ENCODE peak calls at places on chromosomes 6 and 20, in seven cellular contexts. B is pancreas; E is K562; L is mesendoderm; H is body of pancreas; Z is CD8-positive, alpha-beta memory T cell; J is GM23248. T is an unnamed sample.
A peak's percentile ranks its signal among the peaks of the same experiment; 100 is the strongest.

GRCh38 chr20:18571009-18571408 is 3.8 kb downstream of the SMIM26 start:
- DNase-seq in H (no peak), Z (no peak), L (no peak), J (no peak), E (no peak), B (no peak), T (no peak)

GRCh38 chr6:169975286-169975685 is 223.9 kb downstream of the ERMARD start:
- DNase-seq in H (no peak), J (no peak), B (peak; percentile 35), Z (no peak), E (no peak), L (no peak), T (peak; percentile 56)

GRCh38 chr6:142624978-142625715 is 319.8 kb downstream of the HIVEP2 start:
- DNase-seq in E (no peak), J (no peak), H (no peak), L (no peak), B (no peak), Z (no peak), T (no peak)

GRCh38 chr6:52984247-52984646 is 10.8 kb downstream of the GSTA4 start:
- DNase-seq in E (no peak), Z (peak; percentile 71), H (no peak), L (no peak), B (no peak), J (peak; percentile 9), T (no peak)

GRCh38 chr6:133169901-133170300 is 71.3 kb upstream of the EYA4 start:
- DNase-seq in L (no peak), J (no peak), Z (no peak), H (no peak), B (no peak), E (no peak), T (no peak)

GRCh38 chr6:31634131-31634530 is 13.6 kb downstream of the PRRC2A start:
- DNase-seq in B (no peak), Z (no peak), L (no peak), J (peak; percentile 37), H (no peak), E (no peak), T (no peak)

GRCh38 chr6:37137201-37137880 is 32.6 kb upstream of the PIM1 start:
- DNase-seq in E (no peak), B (no peak), L (peak; percentile 100), J (peak; percentile 97), Z (peak; percentile 51), H (peak; percentile 32), T (no peak)

GRCh38 chr6:134267917-134268361 is 50.0 kb downstream of the SGK1 start:
- DNase-seq in H (no peak), B (no peak), E (no peak), L (peak; percentile 60), J (no peak), Z (no peak), T (no peak)

GRCh38 chr20:14712302-14712739 is 374.9 kb upstream of the FLRT3 start:
- DNase-seq in E (no peak), H (peak; percentile 14), J (peak; percentile 41), Z (no peak), B (no peak), L (peak; percentile 93), T (no peak)

GRCh38 chr6:57974653-57975052 is 657.2 kb downstream of the PRIM2 start:
- DNase-seq in Z (no peak), J (no peak), L (no peak), E (peak; percentile 5), B (no peak), H (no peak), T (no peak)

GRCh38 chr6:138038148-138038870 is 68.9 kb downstream of the PERP start:
- DNase-seq in B (no peak), H (no peak), J (no peak), E (no peak), L (no peak), Z (no peak), T (no peak)

GRCh38 chr20:3744806-3745685 is 12.6 kb downstream of the HSPA12B start:
- DNase-seq in L (peak; percentile 98), B (peak; percentile 82), J (peak; percentile 32), H (peak; percentile 85), E (peak; percentile 97), Z (peak; percentile 74), T (peak; percentile 86)

GRCh38 chr6:16764188-16764950 is 3.1 kb upstream of the ATXN1 start:
- DNase-seq in L (peak; percentile 33), E (no peak), J (peak; percentile 75), H (no peak), Z (no peak), B (no peak), T (no peak)

GRCh38 chr20:37346232-37346525 is 239 bp downstream of the SRC start:
- DNase-seq in E (no peak), H (no peak), Z (no peak), L (no peak), J (peak; percentile 58), B (no peak), T (no peak)

GRCh38 chr6:138856654-138857053 is 60.8 kb downstream of the ECT2L start:
- DNase-seq in E (no peak), J (peak; percentile 16), Z (no peak), H (no peak), L (no peak), B (no peak), T (no peak)

GRCh38 chr6:1247058-1247457 is 64.8 kb upstream of the FOXQ1 start:
- DNase-seq in L (no peak), Z (no peak), J (no peak), E (no peak), B (no peak), H (no peak), T (no peak)

GRCh38 chr6:139135578-139136545 is 982 bp downstream of the HECA start:
- DNase-seq in J (peak; percentile 64), Z (peak; percentile 80), B (peak; percentile 82), L (peak; percentile 45), E (peak; percentile 58), H (peak; percentile 55), T (peak; percentile 90)

GRCh38 chr6:33632603-33633039 is 11.5 kb downstream of the ITPR3 start:
- DNase-seq in J (peak; percentile 69), E (peak; percentile 76), Z (peak; percentile 70), H (peak; percentile 52), L (peak; percentile 94), B (peak; percentile 70), T (no peak)

GRCh38 chr6:56655996-56656395 is 13.3 kb upstream of the DST start:
- DNase-seq in B (no peak), L (no peak), H (no peak), J (no peak), E (peak; percentile 20), Z (no peak), T (no peak)

GRCh38 chr6:105069821-105070445 is 109.9 kb downstream of the POPDC3 start:
- DNase-seq in J (peak; percentile 57), H (no peak), E (no peak), Z (no peak), B (no peak), L (no peak), T (no peak)

GRCh38 chr6:112372213-112372806 is 25.2 kb downstream of the RFPL4B start:
- DNase-seq in B (no peak), E (no peak), H (no peak), J (peak; percentile 66), Z (no peak), L (peak; percentile 8), T (no peak)

GRCh38 chr6:16929814-16930213 is 168.6 kb upstream of the ATXN1 start:
- DNase-seq in L (no peak), J (peak; percentile 97), B (no peak), H (no peak), Z (no peak), E (no peak), T (no peak)

GRCh38 chr20:8073024-8073832 is 53.7 kb upstream of the TMX4 start:
- DNase-seq in J (peak; percentile 74), B (no peak), Z (peak; percentile 45), H (peak; percentile 7), L (peak; percentile 98), E (no peak), T (no peak)

GRCh38 chr6:7505196-7505699 is 36.2 kb upstream of the DSP start:
- DNase-seq in E (no peak), L (peak; percentile 98), Z (no peak), H (peak; percentile 47), J (peak; percentile 89), B (no peak), T (peak; percentile 89)

GRCh38 chr6:168507297-168507696 is 66.3 kb downstream of the SMOC2 start:
- DNase-seq in H (no peak), L (no peak), E (no peak), Z (no peak), J (no peak), B (no peak), T (no peak)

GRCh38 chr6:121157913-121158312 is 176.4 kb downstream of the TBC1D32 start:
- DNase-seq in H (no peak), Z (no peak), L (no peak), E (no peak), B (no peak), J (peak; percentile 32), T (no peak)

GRCh38 chr20:24622856-24623255 is 153.4 kb downstream of the SYNDIG1 start:
- DNase-seq in Z (no peak), J (no peak), E (no peak), B (no peak), H (no peak), L (no peak), T (no peak)
- H3K27ac ChIP-seq in Z (no peak overlapping the region), J (no peak overlapping the region), E (no peak overlapping the region), B (no peak overlapping the region), H (no peak overlapping the region), L (no peak overlapping the region), T (no peak overlapping the region)

GRCh38 chr6:148446681-148447080 is 104.0 kb downstream of the SASH1 start:
- DNase-seq in L (no peak), H (no peak), B (no peak), J (no peak), Z (no peak), E (no peak), T (no peak)
- H3K27ac ChIP-seq in L (no peak overlapping the region), H (no peak overlapping the region), B (no peak overlapping the region), J (no peak overlapping the region), Z (no peak overlapping the region), E (no peak overlapping the region), T (no peak overlapping the region)

DNA sequence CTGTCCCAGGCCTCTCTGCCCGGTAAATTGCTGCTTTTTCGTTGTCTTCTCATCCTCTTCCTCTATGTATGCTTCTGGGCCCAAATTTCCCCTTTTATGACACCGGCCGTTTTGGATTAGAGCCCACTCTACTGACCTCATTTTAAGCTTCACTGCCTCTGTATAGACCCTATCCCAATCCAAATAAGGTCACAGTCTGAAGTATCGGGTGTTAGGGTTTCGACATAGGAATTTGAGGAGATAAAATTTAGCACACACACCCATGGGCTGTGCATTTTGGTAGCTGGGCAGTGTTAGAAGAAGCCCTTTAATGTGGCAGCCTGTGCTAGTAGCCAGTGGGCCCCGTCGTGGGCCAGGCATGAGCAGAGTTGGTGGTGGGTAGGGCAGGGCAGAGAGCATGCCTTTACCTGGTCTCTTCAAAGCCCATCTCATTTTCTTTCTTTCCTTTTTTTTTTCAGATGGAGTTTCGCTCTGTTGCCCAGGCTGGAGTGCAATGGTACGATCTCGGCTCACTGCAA is 27.9 kb upstream of the EZR start:
- DNase-seq in H (no peak), Z (no peak), J (no peak), L (no peak), E (no peak), B (no peak), T (no peak)
- H3K27ac ChIP-seq in H (no peak overlapping the region), Z (no peak overlapping the region), J (no peak overlapping the region), L (no peak overlapping the region), E (no peak overlapping the region), B (no peak overlapping the region), T (no peak overlapping the region)

DNA sequence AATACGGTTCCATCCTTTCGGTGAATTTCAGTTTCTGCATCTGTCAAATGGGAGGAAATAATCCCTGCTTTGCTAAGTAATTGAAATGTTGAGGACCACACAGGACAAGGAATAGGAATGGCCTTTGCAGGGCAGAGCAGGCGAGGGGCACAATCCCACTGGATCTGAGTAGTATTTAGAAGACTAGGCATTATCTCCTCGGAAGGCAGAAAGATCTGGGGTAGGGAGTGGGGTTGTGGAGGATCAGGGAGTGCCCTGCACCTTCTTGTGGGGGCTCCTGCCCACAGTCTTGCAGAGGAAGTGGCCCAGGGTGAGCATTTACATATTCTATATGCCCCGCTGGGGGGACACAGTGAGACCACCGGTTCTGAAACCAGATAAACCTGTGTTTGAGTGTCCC is 87.1 kb upstream of the SIRPA start:
- DNase-seq in H (no peak), L (no peak), J (no peak), Z (no peak), E (no peak), B (no peak), T (no peak)
- H3K27ac ChIP-seq in H (no peak overlapping the region), L (no peak overlapping the region), J (peak overlapping the region; percentile 91), Z (no peak overlapping the region), E (no peak overlapping the region), B (no peak overlapping the region), T (no peak overlapping the region)

T was measured in kidney.